ENCODE peak calls at places on chromosomes 4 and X, in six cellular contexts. J is AG04450; C is GM06990; G is activated T-helper 1 cell treated with anti-CD3 and anti-CD28 coated beads, Interleukin-12 subunit alpha, Interleukin-12 subunit beta, Interleukin-2, Interleukin-4 antibody, amounts not matched to agents 30 ng/mL and 10 ng/mL and 1 ng/mL, durations not matched to agents 14 hours and 24 hours and 36 hours; K is astrocyte of the spinal cord; H is foreskin fibroblast. X is an unnamed sample.

GRCh38 chr4:180809439-180809838 is 1433.8 kb upstream of the TENM3 start:
- DNase-seq in J (no peak), C (peak; percentile 5), G (no peak), K (no peak), H (no peak), X (no peak)

GRCh38 chr4:114043116-114043515 is 63.7 kb upstream of the ARSJ start:
- DNase-seq in J (no peak), C (no peak), G (no peak), K (no peak), H (no peak), X (no peak)

GRCh38 chrX:79365591-79365990 is 1.5 kb downstream of the ITM2A start:
- DNase-seq in J (no peak), C (no peak), G (no peak), K (no peak), H (no peak), X (no peak)

GRCh38 chrX:55111578-55112254 is 22.9 kb downstream of the PAGE2 start:
- DNase-seq in J (no peak), C (no peak), G (no peak), K (no peak), H (no peak), X (no peak)

GRCh38 chr4:87204559-87204958 is 15.9 kb downstream of the KLHL8 start:
- DNase-seq in J (no peak), C (no peak), G (no peak), K (no peak), H (no peak), X (no peak)

GRCh38 chrX:151754641-151755215 is 20.2 kb downstream of the CNGA2 start:
- DNase-seq in J (no peak), C (no peak), G (no peak), K (peak; percentile 53), H (peak; percentile 25), X (no peak)

GRCh38 chrX:101659601-101660063 is at the start of gene ARMCX2:
- DNase-seq in J (peak; percentile 36), C (no peak), G (no peak), K (peak; percentile 53), H (peak; percentile 75), X (no peak)

GRCh38 chr4:73573794-73574528 is 46.3 kb downstream of the RASSF6 start:
- DNase-seq in J (peak; percentile 75), C (peak; percentile 43), G (no peak), K (peak; percentile 83), H (peak; percentile 88), X (peak; percentile 63)

GRCh38 chr4:89682808-89683207 is 154.2 kb downstream of the SNCA start:
- DNase-seq in J (no peak), C (no peak), G (no peak), K (no peak), H (no peak), X (no peak)

GRCh38 chr4:2837904-2838496 is 5.6 kb upstream of the ADD1 start:
- DNase-seq in J (no peak), C (no peak), G (peak; percentile 65), K (no peak), H (peak; percentile 79), X (peak; percentile 44)

GRCh38 chrX:78019586-78020483 is 50.4 kb upstream of the PGAM4 start:
- DNase-seq in J (no peak), C (no peak), G (no peak), K (no peak), H (no peak), X (no peak)

GRCh38 chr4:125736057-125736456 is 421.3 kb downstream of the FAT4 start:
- DNase-seq in J (no peak), C (no peak), G (no peak), K (peak; percentile 80), H (peak; percentile 83), X (no peak)

GRCh38 chr4:159447296-159447695 is 344.4 kb downstream of the RAPGEF2 start:
- DNase-seq in J (no peak), C (no peak), G (no peak), K (no peak), H (no peak), X (no peak)

GRCh38 chr4:23279377-23279988 is 586.7 kb downstream of the GBA3 start:
- DNase-seq in J (no peak), C (no peak), G (no peak), K (peak; percentile 3), H (peak; percentile 7), X (no peak)

GRCh38 chr4:78766026-78766425 is 10.1 kb upstream of the BMP2K start:
- DNase-seq in J (peak; percentile 60), C (no peak), G (no peak), K (peak; percentile 38), H (peak; percentile 81), X (no peak)

GRCh38 chr4:52840531-52841350 is 21.4 kb upstream of the RASL11B start:
- DNase-seq in J (no peak), C (no peak), G (no peak), K (no peak), H (no peak), X (no peak)

GRCh38 chr4:55311792-55312490 is 34.1 kb upstream of the SRD5A3 start:
- DNase-seq in J (no peak), C (no peak), G (no peak), K (no peak), H (peak; percentile 39), X (no peak)

GRCh38 chr4:99809326-99809725 is 7.3 kb upstream of the DAPP1 start:
- DNase-seq in J (no peak), C (no peak), G (no peak), K (no peak), H (no peak), X (no peak)

GRCh38 chr4:140131663-140132229 is 22.2 kb downstream of the MAML3 start:
- DNase-seq in J (no peak), C (no peak), G (no peak), K (no peak), H (no peak), X (no peak)

GRCh38 chr4:66300336-66300934 is 630.1 kb upstream of the EPHA5 start:
- DNase-seq in J (no peak), C (no peak), G (no peak), K (no peak), H (no peak), X (no peak)

GRCh38 chr4:44446191-44446590 is 2.4 kb downstream of the KCTD8 start:
- DNase-seq in J (no peak), C (no peak), G (no peak), K (no peak), H (peak; percentile 1), X (no peak)

GRCh38 chrX:132022115-132022862 is 813 bp upstream of the STK26 start:
- DNase-seq in J (no peak), C (peak; percentile 13), G (no peak), K (peak; percentile 5), H (peak; percentile 36), X (no peak)

GRCh38 chr4:15042529-15043167 is 40.4 kb downstream of the CPEB2 start:
- DNase-seq in J (no peak), C (no peak), G (no peak), K (no peak), H (no peak), X (no peak)

GRCh38 chrX:10158279-10158939 is 1.6 kb downstream of the CLCN4 start:
- DNase-seq in J (no peak), C (peak; percentile 38), G (no peak), K (no peak), H (peak; percentile 59), X (no peak)

GRCh38 chr4:148211533-148211932 is 230.7 kb downstream of the NR3C2 start:
- DNase-seq in J (no peak), C (no peak), G (no peak), K (no peak), H (no peak), X (no peak)

GRCh38 chr4:80184791-80185756 is 12.2 kb upstream of the PRDM8 start:
- DNase-seq in J (no peak), C (no peak), G (no peak), K (no peak), H (peak; percentile 73), X (no peak)

GRCh38 chr4:143406523-143406922 is 69.8 kb downstream of the GAB1 start:
- DNase-seq in J (no peak), C (no peak), G (no peak), K (peak; percentile 69), H (peak; percentile 57), X (peak; percentile 74)

GRCh38 chrX:68196939-68197791 is 236.1 kb downstream of the OPHN1 start:
- DNase-seq in J (no peak), C (no peak), G (peak; percentile 0), K (peak; percentile 54), H (peak; percentile 60), X (peak; percentile 31)

X was measured in left lobe of liver.